ENCODE peak calls at places on chromosomes 1 and 21, in seven cellular contexts. D, X, I, K, R, Y and L are unnamed samples.

GRCh38 chr21:45010860-45011259 is 63.5 kb upstream of the ADARB1 start:
- DNase-seq in D (no peak), X (no peak), I (no peak), K (no peak), R (no peak), Y (no peak), L (no peak)

GRCh38 chr1:41862411-41863221 is 56.1 kb downstream of the HIVEP3 start:
- DNase-seq in D (peak), X (no peak), I (no peak), K (peak), R (peak), Y (peak), L (peak)

GRCh38 chr1:234961468-234962339 is 166.9 kb downstream of the TOMM20 start:
- DNase-seq in D (no peak), X (peak), I (no peak), K (no peak), R (peak), Y (peak), L (peak)

GRCh38 chr1:231039161-231040018 is 664 bp downstream of the FAM89A start:
- DNase-seq in D (peak), X (no peak), I (peak), K (peak), R (peak), Y (no peak), L (peak)

GRCh38 chr1:67559222-67559700 is 125.7 kb upstream of the GADD45A start:
- DNase-seq in D (no peak), X (no peak), I (no peak), K (no peak), R (peak), Y (no peak), L (peak)

GRCh38 chr21:27802816-27803475 is 836.1 kb upstream of the ADAMTS5 start:
- DNase-seq in D (no peak), X (no peak), I (peak), K (peak), R (no peak), Y (no peak), L (peak)

GRCh38 chr21:31354604-31355443 is 10.8 kb upstream of the TIAM1 start:
- DNase-seq in D (peak), X (no peak), I (no peak), K (peak), R (peak), Y (peak), L (peak)

GRCh38 chr1:3350441-3351261 is 103.8 kb upstream of the ARHGEF16 start:
- DNase-seq in D (no peak), X (no peak), I (peak), K (no peak), R (no peak), Y (no peak), L (no peak)

GRCh38 chr1:163071381-163072255 is 2.5 kb downstream of the RGS4 start:
- DNase-seq in D (peak), X (peak), I (peak), K (peak), R (peak), Y (no peak), L (peak)

GRCh38 chr1:15684042-15684461 is at the start of gene PLEKHM2:
- DNase-seq in D (peak), X (no peak), I (peak), K (peak), R (peak), Y (no peak), L (peak)

GRCh38 chr1:218620956-218621355 is 275.8 kb downstream of the TGFB2 start:
- DNase-seq in D (no peak), X (no peak), I (no peak), K (no peak), R (no peak), Y (no peak), L (peak)

GRCh38 chr21:46081862-46082637 is 15.9 kb upstream of the COL6A2 start:
- DNase-seq in D (no peak), X (no peak), I (no peak), K (no peak), R (no peak), Y (no peak), L (no peak)

GRCh38 chr1:52288286-52288685 is 77.7 kb downstream of the CC2D1B start:
- DNase-seq in D (no peak), X (no peak), I (no peak), K (no peak), R (peak), Y (peak), L (peak)

GRCh38 chr1:9363061-9363471 is 70.4 kb downstream of the SPSB1 start:
- DNase-seq in D (no peak), X (no peak), I (no peak), K (no peak), R (no peak), Y (no peak), L (no peak)

GRCh38 chr1:48405400-48405799 is 66.6 kb downstream of the SPATA6 start:
- DNase-seq in D (no peak), X (no peak), I (no peak), K (no peak), R (no peak), Y (no peak), L (peak)

GRCh38 chr1:95984975-95985374 is 736.6 kb upstream of the PTBP2 start:
- DNase-seq in D (no peak), X (no peak), I (no peak), K (no peak), R (no peak), Y (no peak), L (no peak)

GRCh38 chr1:191508239-191508638 is 650.0 kb upstream of the RGS18 start:
- DNase-seq in D (no peak), X (no peak), I (no peak), K (no peak), R (no peak), Y (no peak), L (no peak)

GRCh38 chr1:226532553-226532952 is 16.0 kb upstream of the STUM start:
- DNase-seq in D (no peak), X (no peak), I (peak), K (no peak), R (no peak), Y (no peak), L (no peak)

GRCh38 chr1:236686815-236687160 is 489 bp downstream of the ACTN2 start:
- DNase-seq in D (no peak), X (no peak), I (peak), K (no peak), R (no peak), Y (no peak), L (no peak)

GRCh38 chr1:193498088-193498605 is 311.7 kb upstream of the B3GALT2 start:
- DNase-seq in D (no peak), X (no peak), I (no peak), K (no peak), R (peak), Y (no peak), L (no peak)

GRCh38 chr1:222654849-222655248 is 37.0 kb downstream of the MIA3 start:
- DNase-seq in D (peak), X (no peak), I (no peak), K (peak), R (peak), Y (no peak), L (no peak)

GRCh38 chr21:31604591-31605190 is 54.8 kb upstream of the SOD1 start:
- DNase-seq in D (peak), X (peak), I (peak), K (peak), R (peak), Y (peak), L (peak)

GRCh38 chr1:48675251-48675650 is 101.4 kb downstream of the BEND5 start:
- DNase-seq in D (no peak), X (no peak), I (no peak), K (no peak), R (no peak), Y (no peak), L (no peak)

GRCh38 chr1:237171564-237172485 is 129.8 kb downstream of the RYR2 start:
- DNase-seq in D (no peak), X (no peak), I (no peak), K (no peak), R (no peak), Y (no peak), L (no peak)

GRCh38 chr1:225815526-225816178 is 5.7 kb downstream of the EPHX1 start:
- DNase-seq in D (no peak), X (no peak), I (no peak), K (no peak), R (no peak), Y (no peak), L (no peak)

GRCh38 chr1:84363019-84363418 is 35.3 kb upstream of the DNASE2B start:
- DNase-seq in D (no peak), X (no peak), I (no peak), K (no peak), R (peak), Y (no peak), L (no peak)

GRCh38 chr1:231683439-231684165 is 57.0 kb downstream of the DISC1 start:
- DNase-seq in D (no peak), X (no peak), I (no peak), K (no peak), R (peak), Y (no peak), L (no peak)

GRCh38 chr1:96522927-96523326 is 198.7 kb upstream of the PTBP2 start:
- DNase-seq in D (no peak), X (no peak), I (no peak), K (no peak), R (no peak), Y (no peak), L (no peak)

GRCh38 chr1:15702722-15703550 is 18.8 kb downstream of the PLEKHM2 start:
- DNase-seq in D (no peak), X (no peak), I (no peak), K (no peak), R (no peak), Y (no peak), L (peak)

GRCh38 chr1:15836772-15837669 is 10.5 kb upstream of the SPEN start:
- DNase-seq in D (peak), X (no peak), I (no peak), K (peak), R (no peak), Y (no peak), L (no peak)

GRCh38 chr1:212291505-212292134 is 6.4 kb downstream of the PPP2R5A start:
- DNase-seq in D (no peak), X (no peak), I (peak), K (no peak), R (peak), Y (no peak), L (peak)

GRCh38 chr1:30816211-30817082 is 58.9 kb upstream of the LAPTM5 start:
- DNase-seq in D (no peak), X (peak), I (peak), K (no peak), R (peak), Y (peak), L (peak)

GRCh38 chr1:88398338-88398737 is 285.7 kb upstream of the PKN2 start:
- DNase-seq in D (no peak), X (no peak), I (no peak), K (no peak), R (no peak), Y (no peak), L (no peak)